ENCODE peak calls at places on chromosomes 5 and 9, in eight cellular contexts. E is stimulated activated CD4-positive, alpha-beta T cell treated with anti-CD3 and anti-CD28 coated beads, Interleukin-1b, Interleukin-23, amount 100 ng/mL, for 4 hours; T is skeletal muscle cell; K is sigmoid colon; C is activated CD8-positive, alpha-beta memory T cell treated with anti-CD3 and anti-CD28 coated beads, Interleukin-2, amount 10 ng/mL, durations not matched to agents 7 days and 5 days; L is HFFc6; Z is WTC11; Q is progenitor cell of endocrine pancreas. H is an unnamed sample.

GRCh38 chr9:116234091-116234490 is 80.5 kb downstream of the PAPPA start:
- DNase-seq in T (peak), E (no peak), C (no peak), K (no peak), Z (no peak), Q (no peak), L (peak), H (peak)

GRCh38 chr5:134026521-134027202 is 21.9 kb upstream of the VDAC1 start:
- DNase-seq in L (peak), Z (peak), T (no peak), Q (peak), E (no peak), C (no peak), K (no peak), H (peak)

GRCh38 chr5:159038907-159039306 is 60.8 kb downstream of the EBF1 start:
- DNase-seq in K (no peak), L (peak), E (no peak), Z (no peak), Q (no peak), T (peak), C (no peak), H (peak)

GRCh38 chr5:168578506-168579205 is 512 bp downstream of the PANK3 start:
- DNase-seq in K (peak), E (peak), C (no peak), T (no peak), Q (no peak), Z (no peak), L (no peak), H (no peak)

GRCh38 chr5:1007221-1007680 is 1.4 kb upstream of the NKD2 start:
- DNase-seq in C (peak), E (no peak), Z (peak), K (peak), Q (peak), T (no peak), L (no peak), H (no peak)

GRCh38 chr5:32710335-32710858 is 724 bp upstream of the NPR3 start:
- DNase-seq in E (no peak), C (no peak), Q (peak), T (no peak), L (peak), K (peak), Z (peak), H (peak)

GRCh38 chr9:74521009-74521408 is 23.9 kb downstream of the RORB start:
- DNase-seq in Q (no peak), K (no peak), L (no peak), E (no peak), C (no peak), T (no peak), Z (no peak), H (no peak)

GRCh38 chr9:133256686-133257091 is 18.3 kb downstream of the ABO start:
- DNase-seq in K (no peak), C (no peak), L (no peak), Q (no peak), T (no peak), E (no peak), Z (no peak), H (no peak)

GRCh38 chr9:72280913-72281500 is 84.0 kb downstream of the ZFAND5 start:
- DNase-seq in C (peak), L (peak), K (peak), Q (peak), Z (peak), T (no peak), E (peak), H (peak)

GRCh38 chr9:72828281-72828731 is 124.5 kb downstream of the ALDH1A1 start:
- DNase-seq in T (no peak), Q (no peak), L (no peak), E (no peak), K (no peak), C (no peak), Z (no peak), H (no peak)

GRCh38 chr5:163612358-163613149 is 107.1 kb downstream of the MAT2B start:
- DNase-seq in L (no peak), C (no peak), Q (no peak), K (no peak), E (no peak), T (no peak), Z (no peak), H (no peak)

GRCh38 chr9:105290401-105290800 is 46.0 kb downstream of the SLC44A1 start:
- DNase-seq in E (no peak), Q (no peak), Z (no peak), T (peak), K (no peak), C (no peak), L (peak), H (no peak)

GRCh38 chr5:1860021-1860610 is 22.6 kb downstream of the IRX4 start:
- DNase-seq in E (no peak), T (no peak), C (no peak), Q (no peak), K (no peak), Z (no peak), L (no peak), H (no peak)

GRCh38 chr5:54895816-54896341 is 89.5 kb downstream of the ESM1 start:
- DNase-seq in E (no peak), C (no peak), T (no peak), Z (peak), Q (no peak), L (peak), K (no peak), H (peak)

GRCh38 chr9:20355022-20355421 is 267.3 kb downstream of the MLLT3 start:
- DNase-seq in T (peak), E (no peak), Z (no peak), Q (no peak), K (no peak), L (peak), C (no peak), H (peak)

GRCh38 chr5:35129276-35129675 is 81.5 kb upstream of the AGXT2 start:
- DNase-seq in E (no peak), T (peak), Q (no peak), Z (no peak), C (no peak), K (no peak), L (peak), H (peak)

GRCh38 chr5:35306716-35307365 is 76.6 kb upstream of the PRLR start:
- DNase-seq in C (no peak), K (no peak), T (no peak), L (no peak), E (no peak), Q (no peak), Z (no peak), H (no peak)

GRCh38 chr5:95446009-95446408 is 54.8 kb downstream of the FAM81B start:
- DNase-seq in T (peak), Z (no peak), C (no peak), E (no peak), Q (no peak), K (no peak), L (peak), H (peak)

GRCh38 chr5:112366987-112367386 is 52.1 kb downstream of the EPB41L4A start:
- DNase-seq in L (no peak), T (no peak), Z (peak), C (no peak), Q (no peak), K (no peak), E (no peak), H (peak)

GRCh38 chr5:39253211-39253610 is 33.8 kb upstream of the FYB1 start:
- DNase-seq in L (no peak), E (no peak), T (no peak), K (no peak), Z (no peak), C (no peak), Q (no peak), H (no peak)

GRCh38 chr5:6302099-6302498 is 76.2 kb downstream of the MED10 start:
- DNase-seq in C (no peak), T (no peak), L (no peak), E (no peak), K (no peak), Z (peak), Q (no peak), H (no peak)

GRCh38 chr5:58844395-58844794 is 261.5 kb downstream of the RAB3C start:
- DNase-seq in Q (no peak), T (no peak), L (no peak), E (no peak), K (no peak), C (no peak), Z (no peak), H (no peak)

GRCh38 chr5:56003633-56004032 is 8.9 kb upstream of the IL6ST start:
- DNase-seq in C (no peak), Q (no peak), Z (no peak), E (no peak), T (peak), L (no peak), K (no peak), H (no peak)

GRCh38 chr9:83708515-83709158 is 879 bp upstream of the UBQLN1 start:
- DNase-seq in Q (peak), K (peak), C (peak), E (peak), Z (peak), T (peak), L (peak), H (peak)

GRCh38 chr5:13215370-13215769 is 729.1 kb downstream of the DNAH5 start:
- DNase-seq in C (no peak), L (no peak), Q (no peak), E (no peak), T (no peak), K (no peak), Z (no peak), H (no peak)

GRCh38 chr9:37471942-37472679 is 6.9 kb upstream of the ZBTB5 start:
- DNase-seq in Z (no peak), L (peak), Q (no peak), T (peak), E (no peak), C (no peak), K (no peak), H (peak)

GRCh38 chr9:127854169-127854833 is at the start of gene ENG:
- DNase-seq in E (no peak), L (peak), Z (peak), Q (no peak), K (peak), T (no peak), C (no peak), H (peak)

GRCh38 chr5:134570365-134570758 is 44.9 kb downstream of the JADE2 start:
- DNase-seq in T (no peak), Z (no peak), K (no peak), L (no peak), Q (no peak), E (no peak), C (no peak), H (no peak)

GRCh38 chr5:87105577-87105976 is 162.1 kb upstream of the RASA1 start:
- DNase-seq in L (no peak), T (no peak), Z (no peak), C (no peak), E (no peak), Q (no peak), K (no peak), H (no peak)

GRCh38 chr5:81965510-81965909 is 6.3 kb upstream of the ATG10 start:
- DNase-seq in Q (no peak), E (no peak), C (no peak), Z (no peak), T (no peak), K (no peak), L (peak), H (no peak)

GRCh38 chr5:59275537-59276276 is 617.8 kb downstream of the PDE4D start:
- DNase-seq in Q (no peak), L (no peak), K (peak), T (peak), E (no peak), C (no peak), Z (peak), H (peak)

GRCh38 chr5:132704875-132705274 is 31.1 kb downstream of the IL4 start:
- DNase-seq in L (peak), Q (no peak), T (no peak), Z (no peak), C (no peak), K (no peak), E (no peak), H (peak)

GRCh38 chr5:134993161-134993560 is 25.5 kb downstream of the CATSPER3 start:
- DNase-seq in T (no peak), Z (no peak), E (no peak), Q (no peak), K (no peak), C (no peak), L (no peak), H (no peak)

GRCh38 chr5:179265529-179266290 is 79.6 kb downstream of the ADAMTS2 start:
- DNase-seq in C (no peak), Q (no peak), L (peak), E (no peak), Z (peak), K (peak), T (peak), H (peak)

GRCh38 chr9:68637020-68637419 is 68.0 kb upstream of the PIP5K1B start:
- DNase-seq in Z (no peak), C (no peak), K (no peak), L (no peak), T (no peak), Q (no peak), E (no peak), H (no peak)

GRCh38 chr9:13555516-13555915 is 276.0 kb upstream of the MPDZ start:
- DNase-seq in C (no peak), T (no peak), Q (no peak), L (no peak), K (no peak), Z (no peak), E (no peak), H (no peak)

GRCh38 chr5:1767524-1768282 is 31.9 kb downstream of the MRPL36 start:
- DNase-seq in C (no peak), E (no peak), K (peak), Z (no peak), T (no peak), Q (no peak), L (no peak), H (no peak)

H was measured in AG08396.